ENCODE peak calls at places on chromosome 22, in six cellular contexts. D is mesenchymal stem cell, Y is IMR-90, H is H1, J is neuronal stem cell, T is trophoblast cell. U is an unnamed sample.

GRCh38 chr22:32904044-32904443 is 102.5 kb downstream of the TIMP3 start:
- DNase-seq in D (peak; percentile 54), Y (peak; percentile 35), H (no peak), J (peak; percentile 38), T (peak; percentile 68), U (peak; percentile 55)

GRCh38 chr22:18110194-18110943 is at the start of gene TUBA8:
- DNase-seq in D (peak; percentile 21), Y (peak; percentile 16), H (no peak), J (peak; percentile 30), T (peak; percentile 38), U (peak; percentile 52)

GRCh38 chr22:21764038-21764804 is 28.6 kb upstream of the YPEL1 start:
- DNase-seq in D (no peak), Y (no peak), H (no peak), J (no peak), T (no peak), U (no peak)

GRCh38 chr22:21802056-21802455 is 65.4 kb downstream of the MAPK1 start:
- DNase-seq in D (no peak), Y (peak; percentile 34), H (no peak), J (no peak), T (no peak), U (no peak)

GRCh38 chr22:30421695-30422480 is 3.7 kb upstream of the MTFP1 start:
- DNase-seq in D (peak; percentile 44), Y (no peak), H (no peak), J (no peak), T (no peak), U (no peak)

GRCh38 chr22:36364255-36365019 is 23.3 kb downstream of the MYH9 start:
- DNase-seq in D (peak; percentile 64), Y (no peak), H (no peak), J (no peak), T (no peak), U (no peak)

GRCh38 chr22:28332410-28332809 is 347.2 kb downstream of the TTC28 start:
- DNase-seq in D (no peak), Y (peak; percentile 28), H (no peak), J (no peak), T (no peak), U (no peak)

GRCh38 chr22:44147821-44148574 is 32.7 kb upstream of the PARVG start:
- DNase-seq in D (peak; percentile 50), Y (peak; percentile 36), H (peak; percentile 86), J (no peak), T (no peak), U (peak; percentile 94)

GRCh38 chr22:45104313-45104712 is 59.4 kb upstream of the NUP50 start:
- DNase-seq in D (no peak), Y (no peak), H (no peak), J (no peak), T (no peak), U (no peak)

GRCh38 chr22:28629420-28630184 is 50.0 kb downstream of the TTC28 start:
- DNase-seq in D (no peak), Y (peak; percentile 24), H (no peak), J (no peak), T (peak; percentile 12), U (no peak)

GRCh38 chr22:43476341-43476740 is 64.5 kb downstream of the MPPED1 start:
- DNase-seq in D (no peak), Y (no peak), H (no peak), J (no peak), T (no peak), U (peak; percentile 66)

GRCh38 chr22:42065408-42066132 is 5.0 kb downstream of the NAGA start:
- DNase-seq in D (no peak), Y (no peak), H (no peak), J (no peak), T (no peak), U (peak; percentile 71)

GRCh38 chr22:27952091-27952490 is 33.0 kb upstream of the PITPNB start:
- DNase-seq in D (peak; percentile 60), Y (peak; percentile 81), H (no peak), J (no peak), T (peak; percentile 57), U (no peak)

GRCh38 chr22:44616461-44616860 is 85.5 kb upstream of the PRR5 start:
- DNase-seq in D (no peak), Y (no peak), H (no peak), J (no peak), T (no peak), U (no peak)

GRCh38 chr22:37496651-37497599 is 10.7 kb upstream of the MFNG start:
- DNase-seq in D (peak; percentile 76), Y (peak; percentile 93), H (no peak), J (no peak), T (peak; percentile 36), U (peak; percentile 61)

GRCh38 chr22:30880847-30881246 is 87.7 kb downstream of the MORC2 start:
- DNase-seq in D (no peak), Y (no peak), H (no peak), J (no peak), T (no peak), U (no peak)

GRCh38 chr22:29744902-29745301 is 21.9 kb downstream of the ZMAT5 start:
- DNase-seq in D (peak; percentile 7), Y (peak; percentile 70), H (no peak), J (no peak), T (no peak), U (no peak)

GRCh38 chr22:30277547-30278344 is 11.1 kb upstream of the OSM start:
- DNase-seq in D (peak; percentile 65), Y (peak; percentile 80), H (no peak), J (no peak), T (no peak), U (no peak)

GRCh38 chr22:36212896-36213295 is 11.3 kb upstream of the APOL4 start:
- DNase-seq in D (no peak), Y (no peak), H (no peak), J (no peak), T (no peak), U (no peak)

DNA sequence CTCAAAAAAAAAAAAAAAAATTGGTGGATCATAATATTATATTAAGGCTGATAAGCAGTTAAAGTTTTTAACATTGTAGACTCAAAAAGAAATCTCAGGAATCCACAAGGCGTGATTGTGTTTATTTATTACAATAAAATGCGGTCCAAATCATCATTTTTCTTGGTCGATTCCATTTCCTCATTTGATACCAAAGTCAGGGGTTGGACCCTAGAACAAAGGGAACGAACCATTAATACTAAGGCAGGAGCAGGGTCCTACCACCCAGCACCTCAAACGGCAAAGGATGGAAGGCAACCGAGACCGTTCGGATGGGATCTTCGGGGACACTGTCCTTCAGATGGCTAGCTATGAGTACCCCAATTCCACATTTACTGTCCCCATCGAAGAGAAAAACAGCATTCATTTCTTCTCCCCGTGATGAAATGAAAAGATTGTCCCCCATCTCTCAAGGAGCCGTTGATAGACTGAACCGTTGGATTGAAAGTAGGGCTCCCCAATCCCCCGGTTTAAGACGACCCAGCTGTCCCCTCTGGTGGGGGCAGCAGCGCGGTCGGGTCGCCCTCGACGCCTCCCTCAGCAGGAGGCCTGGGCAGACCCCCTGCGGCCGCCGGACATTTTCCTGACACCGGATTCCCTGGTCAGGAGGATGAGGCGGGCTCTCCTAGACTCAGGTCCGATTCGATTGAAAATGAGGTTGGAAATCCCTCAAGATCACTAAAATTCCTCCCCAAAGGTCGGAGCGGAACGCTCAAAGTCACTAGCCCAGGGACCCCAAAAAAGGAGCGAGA is 607 bp downstream of the DMC1 start:
- DNase-seq in D (peak; percentile 6), Y (no peak), H (no peak), J (no peak), T (peak; percentile 18), U (no peak)
- H4K91ac ChIP-seq in D (peak overlapping the region; percentile 22), Y (peak overlapping the region; percentile 58), H (peak overlapping the region; percentile 92), J (no peak overlapping the region), T (peak overlapping the region; percentile 26), U (no peak overlapping the region)

DNA sequence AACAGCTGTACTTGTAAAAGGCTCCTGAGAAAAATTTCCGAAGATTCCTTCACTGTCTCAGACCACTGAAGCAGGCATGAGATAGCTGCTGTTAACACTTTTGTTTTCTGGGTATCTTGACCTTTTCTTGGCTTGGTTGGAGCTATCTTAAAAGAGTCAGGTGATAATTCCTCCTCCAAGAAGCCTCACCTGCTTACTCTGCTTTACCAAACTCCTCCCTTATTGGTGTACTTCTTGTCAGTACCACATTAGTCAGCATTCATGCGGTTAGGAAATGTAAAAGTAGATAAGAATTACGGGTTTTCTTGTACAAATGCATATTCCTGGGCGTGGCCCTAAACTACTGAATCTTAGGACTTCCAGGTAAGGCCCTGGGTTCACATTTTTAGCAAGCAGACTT is 489.8 kb upstream of the LARGE1 start:
- DNase-seq in D (no peak), Y (no peak), H (no peak), J (no peak), T (no peak), U (no peak)
- H4K91ac ChIP-seq in D (no peak overlapping the region), Y (no peak overlapping the region), H (no peak overlapping the region), J (no peak overlapping the region), T (no peak overlapping the region), U (no peak overlapping the region)

DNA sequence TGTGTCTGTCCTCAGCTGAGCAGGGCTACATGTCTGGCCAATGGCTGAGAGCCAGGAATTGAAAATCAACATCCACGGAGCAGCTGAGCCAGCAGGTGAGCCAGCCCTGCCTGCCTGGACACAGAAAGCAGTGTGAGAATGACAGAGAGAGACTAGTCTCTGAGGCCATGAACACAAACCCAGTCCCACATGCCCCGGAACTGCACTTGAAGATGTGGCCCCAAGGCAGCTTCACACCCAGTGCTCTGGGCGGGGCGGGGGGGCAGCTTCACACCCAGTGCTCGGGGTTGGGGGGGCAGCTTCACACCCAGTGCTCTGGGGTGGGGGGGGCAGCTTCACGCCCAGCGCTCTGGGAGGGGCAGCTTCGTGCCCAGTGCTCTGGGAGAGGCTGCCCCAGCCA is 37.7 kb downstream of the TRMU start:
- DNase-seq in D (no peak), Y (no peak), H (no peak), J (no peak), T (no peak), U (no peak)
- H4K91ac ChIP-seq in D (no peak overlapping the region), Y (no peak overlapping the region), H (no peak overlapping the region), J (no peak overlapping the region), T (no peak overlapping the region), U (no peak overlapping the region)

GRCh38 chr22:48212727-48213126 is 1450.3 kb downstream of the TBC1D22A start:
- DNase-seq in D (no peak), Y (no peak), H (no peak), J (no peak), T (no peak), U (no peak)
- H4K91ac ChIP-seq in D (no peak overlapping the region), Y (no peak overlapping the region), H (no peak overlapping the region), J (no peak overlapping the region), T (no peak overlapping the region), U (no peak overlapping the region)

GRCh38 chr22:39966522-39966921 is 6.3 kb downstream of the TMA7B start:
- DNase-seq in D (no peak), Y (no peak), H (no peak), J (no peak), T (no peak), U (no peak)

GRCh38 chr22:39965749-39966148 is 5.6 kb downstream of the TMA7B start:
- DNase-seq in D (no peak), Y (no peak), H (no peak), J (no peak), T (no peak), U (no peak)

GRCh38 chr22:39970742-39971141 is 10.5 kb downstream of the TMA7B start:
- DNase-seq in D (no peak), Y (no peak), H (no peak), J (no peak), T (no peak), U (no peak)

GRCh38 chr22:39967996-39968968 is 8.1 kb downstream of the TMA7B start:
- DNase-seq in D (no peak), Y (no peak), H (no peak), J (peak; percentile 41), T (no peak), U (no peak)

GRCh38 chr22:39967103-39967829 is 7.1 kb downstream of the TMA7B start:
- DNase-seq in D (no peak), Y (peak; percentile 45), H (no peak), J (no peak), T (no peak), U (no peak)
- H4K91ac ChIP-seq in D (no peak overlapping the region), Y (no peak overlapping the region), H (no peak overlapping the region), J (no peak overlapping the region), T (no peak overlapping the region), U (no peak overlapping the region)

GRCh38 chr22:26023104-26023775 is 146.0 kb upstream of the SEZ6L start:
- DNase-seq in D (no peak), Y (no peak), H (no peak), J (no peak), T (no peak), U (peak; percentile 34)
- H4K91ac ChIP-seq in D (no peak overlapping the region), Y (no peak overlapping the region), H (no peak overlapping the region), J (no peak overlapping the region), T (no peak overlapping the region), U (no peak overlapping the region)

U was measured in H9.